ENCODE peak calls at places on chromosome 3, in eight cellular contexts. Q is astrocyte, P is GM12865, Z is BJ, E is sigmoid colon, A is AG04450, L is AG10803, F is pancreas. J is an unnamed sample.

GRCh38 chr3:169505577-169506155 is 157.8 kb downstream of the MECOM start:
- DNase-seq in Q (no peak), P (no peak), Z (no peak), E (no peak), A (no peak), L (no peak), F (no peak), J (no peak)

GRCh38 chr3:149388001-149388435 is 10.6 kb upstream of the TM4SF1 start:
- DNase-seq in Q (peak; percentile 96), P (no peak), Z (peak; percentile 87), E (no peak), A (peak; percentile 85), L (peak; percentile 96), F (no peak), J (no peak)

GRCh38 chr3:67509471-67510075 is 144.8 kb downstream of the SUCLG2 start:
- DNase-seq in Q (peak; percentile 13), P (no peak), Z (no peak), E (no peak), A (no peak), L (no peak), F (no peak), J (no peak)

GRCh38 chr3:24020036-24020691 is 75.1 kb downstream of the NR1D2 start:
- DNase-seq in Q (no peak), P (no peak), Z (no peak), E (no peak), A (no peak), L (no peak), F (no peak), J (no peak)

GRCh38 chr3:130857336-130858026 is 36.4 kb upstream of the ATP2C1 start:
- DNase-seq in Q (no peak), P (peak; percentile 64), Z (no peak), E (no peak), A (no peak), L (no peak), F (no peak), J (no peak)

GRCh38 chr3:72462611-72463011 is 385.6 kb downstream of the SHQ1 start:
- DNase-seq in Q (no peak), P (no peak), Z (no peak), E (no peak), A (no peak), L (no peak), F (no peak), J (no peak)

GRCh38 chr3:150528359-150528797 is 17.9 kb downstream of the SERP1 start:
- DNase-seq in Q (no peak), P (peak; percentile 25), Z (no peak), E (no peak), A (no peak), L (peak; percentile 31), F (no peak), J (no peak)

GRCh38 chr3:94071713-94072284 is 8.9 kb downstream of the NSUN3 start:
- DNase-seq in Q (no peak), P (peak; percentile 81), Z (no peak), E (no peak), A (no peak), L (no peak), F (no peak), J (no peak)

GRCh38 chr3:165522371-165522770 is 314.9 kb downstream of the BCHE start:
- DNase-seq in Q (no peak), P (no peak), Z (no peak), E (no peak), A (no peak), L (no peak), F (no peak), J (no peak)

GRCh38 chr3:114192141-114192540 is 13.3 kb upstream of the DRD3 start:
- DNase-seq in Q (peak; percentile 49), P (no peak), Z (no peak), E (no peak), A (no peak), L (no peak), F (no peak), J (no peak)

GRCh38 chr3:71549948-71550347 is 33.6 kb downstream of the FOXP1 start:
- DNase-seq in Q (no peak), P (no peak), Z (no peak), E (peak; percentile 82), A (no peak), L (no peak), F (no peak), J (no peak)

GRCh38 chr3:71356272-71356671 is 227.3 kb downstream of the FOXP1 start:
- DNase-seq in Q (no peak), P (no peak), Z (no peak), E (no peak), A (no peak), L (no peak), F (no peak), J (no peak)

GRCh38 chr3:93861021-93861420 is 112.7 kb downstream of the PROS1 start:
- DNase-seq in Q (no peak), P (no peak), Z (no peak), E (no peak), A (no peak), L (no peak), F (no peak), J (no peak)

GRCh38 chr3:87626471-87626995 is 350.1 kb upstream of the POU1F1 start:
- DNase-seq in Q (no peak), P (no peak), Z (no peak), E (no peak), A (no peak), L (no peak), F (no peak), J (no peak)

GRCh38 chr3:184168363-184169120 is 6.1 kb upstream of the AP2M1 start:
- DNase-seq in Q (peak; percentile 85), P (no peak), Z (no peak), E (no peak), A (no peak), L (peak; percentile 62), F (no peak), J (no peak)

GRCh38 chr3:158407844-158408517 is 163.0 kb upstream of the MLF1 start:
- DNase-seq in Q (no peak), P (no peak), Z (no peak), E (no peak), A (no peak), L (no peak), F (no peak), J (no peak)

GRCh38 chr3:9193633-9194032 is 55.8 kb downstream of the SRGAP3 start:
- DNase-seq in Q (no peak), P (no peak), Z (no peak), E (peak; percentile 56), A (no peak), L (no peak), F (no peak), J (no peak)

GRCh38 chr3:54830658-54831057 is 97.2 kb downstream of the LRTM1 start:
- DNase-seq in Q (no peak), P (peak; percentile 60), Z (no peak), E (no peak), A (no peak), L (no peak), F (no peak), J (peak; percentile 50)

GRCh38 chr3:69012836-69013255 is 638 bp downstream of the EOGT start:
- DNase-seq in Q (peak; percentile 29), P (peak; percentile 59), Z (no peak), E (peak; percentile 80), A (no peak), L (peak; percentile 58), F (peak; percentile 43), J (no peak)

GRCh38 chr3:103410231-103410630 is 975.4 kb downstream of the ZPLD1 start:
- DNase-seq in Q (no peak), P (peak; percentile 1), Z (no peak), E (no peak), A (no peak), L (no peak), F (no peak), J (no peak)
- TF ChIP-seq CTCF in Q (no peak), P (peak; percentile 26), Z (no peak), E (no peak), A (no peak), L (peak; percentile 8), F (no peak), J (no peak)

DNA sequence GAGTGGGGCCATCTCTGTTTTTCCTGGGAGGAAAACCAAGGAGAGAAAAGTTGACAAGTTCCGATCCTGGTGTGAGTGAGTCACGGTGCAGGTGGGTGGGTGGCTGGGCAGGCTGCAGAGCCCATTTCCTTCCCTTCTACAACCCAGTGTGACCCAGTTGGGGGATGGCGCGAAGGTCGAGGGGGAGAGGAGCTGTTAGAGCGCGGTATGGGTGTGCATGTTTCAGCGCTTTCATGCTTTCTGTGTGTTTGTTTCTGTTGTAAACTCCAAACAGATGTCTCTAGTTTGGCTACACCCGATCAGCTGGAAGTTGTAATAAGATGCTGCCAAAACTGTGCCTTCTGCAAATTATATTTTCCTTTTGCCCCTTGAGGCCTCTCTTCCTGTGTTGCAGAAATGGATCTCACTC is 3.8 kb downstream of the FAM43A start:
- DNase-seq in Q (no peak), P (peak; percentile 22), Z (no peak), E (no peak), A (peak; percentile 72), L (peak; percentile 85), F (no peak), J (no peak)
- H3K4me3 ChIP-seq in Q (peak overlapping the region; percentile 82), P (no peak overlapping the region), Z (peak overlapping the region; percentile 1), E (no peak overlapping the region), A (peak overlapping the region; percentile 42), L (peak overlapping the region; percentile 45), F (no peak overlapping the region), J (no peak overlapping the region)

GRCh38 chr3:57004154-57004730 is 56.2 kb upstream of the SPATA12 start:
- DNase-seq in Q (no peak), P (no peak), Z (no peak), E (no peak), A (no peak), L (no peak), F (no peak), J (no peak)

GRCh38 chr3:57007513-57008415 is 52.7 kb upstream of the SPATA12 start:
- DNase-seq in Q (peak; percentile 88), P (no peak), Z (no peak), E (peak; percentile 93), A (peak; percentile 61), L (peak; percentile 90), F (no peak), J (no peak)

GRCh38 chr3:57006048-57006709 is 54.3 kb upstream of the SPATA12 start:
- DNase-seq in Q (no peak), P (no peak), Z (no peak), E (no peak), A (no peak), L (peak; percentile 12), F (no peak), J (no peak)

GRCh38 chr3:57009367-57009766 is 51.1 kb upstream of the SPATA12 start:
- DNase-seq in Q (no peak), P (no peak), Z (no peak), E (peak; percentile 90), A (no peak), L (peak; percentile 69), F (no peak), J (no peak)

GRCh38 chr3:57006949-57007419 is 53.5 kb upstream of the SPATA12 start:
- DNase-seq in Q (peak; percentile 38), P (no peak), Z (no peak), E (peak; percentile 77), A (no peak), L (peak; percentile 72), F (no peak), J (peak; percentile 75)
- TF ChIP-seq CTCF in Q (peak; percentile 8), P (peak; percentile 32), Z (peak; percentile 30), E (no peak), A (peak; percentile 36), L (peak; percentile 34), F (no peak), J (no peak)

GRCh38 chr3:105933871-105934270 is 65.1 kb upstream of the CBLB start:
- DNase-seq in Q (peak; percentile 80), P (no peak), Z (no peak), E (no peak), A (peak; percentile 37), L (no peak), F (no peak), J (peak; percentile 71)

GRCh38 chr3:105927720-105928119 is 58.9 kb upstream of the CBLB start:
- DNase-seq in Q (no peak), P (no peak), Z (no peak), E (no peak), A (no peak), L (no peak), F (no peak), J (no peak)

GRCh38 chr3:105930733-105931132 is 61.9 kb upstream of the CBLB start:
- DNase-seq in Q (no peak), P (no peak), Z (no peak), E (no peak), A (no peak), L (no peak), F (no peak), J (peak; percentile 83)
- H3K4me3 ChIP-seq in Q (no peak overlapping the region), P (no peak overlapping the region), Z (no peak overlapping the region), E (no peak overlapping the region), A (no peak overlapping the region), L (no peak overlapping the region), F (no peak overlapping the region), J (no peak overlapping the region)

J was measured in LNCaP clone FGC.